ENCODE peak calls at places on chromosomes 4 and X, in four cellular contexts. L is A549, E is SK-N-SH, N is HepG2. S is an unnamed sample.

GRCh38 chr4:1624519-1624910 is 59.6 kb downstream of the FAM53A start:
- DNase-seq in E (no peak), L (no peak), N (no peak), S (no peak)

GRCh38 chrX:13661735-13662536 is 9.0 kb downstream of the TCEANC start:
- DNase-seq in L (no peak), E (no peak), N (no peak), S (no peak)

GRCh38 chr4:135274461-135274860 is 1072.9 kb upstream of the PABPC4L start:
- DNase-seq in N (no peak), E (no peak), L (no peak), S (no peak)

GRCh38 chrX:1661048-1661921 is 46.4 kb downstream of the ASMT start:
- DNase-seq in L (peak; percentile 56), E (no peak), N (peak; percentile 13), S (peak; percentile 98)

GRCh38 chr4:31045724-31046318 is 325.7 kb downstream of the PCDH7 start:
- DNase-seq in L (peak; percentile 15), N (no peak), E (no peak), S (no peak)

GRCh38 chrX:153606503-153606902 is 7.6 kb upstream of the CCNQ start:
- DNase-seq in E (no peak), L (no peak), N (no peak), S (no peak)

GRCh38 chr4:99927566-99927965 is 18.9 kb downstream of the DNAJB14 start:
- DNase-seq in L (no peak), N (no peak), E (no peak), S (no peak)

GRCh38 chr4:68176500-68176899 is 46.8 kb upstream of the TMPRSS11F start:
- DNase-seq in L (no peak), E (no peak), N (no peak), S (no peak)

GRCh38 chr4:129806986-129807385 is 711.0 kb downstream of the C4orf33 start:
- DNase-seq in L (no peak), E (no peak), N (no peak), S (no peak)

GRCh38 chr4:7295917-7296660 is 103.8 kb downstream of the SORCS2 start:
- DNase-seq in L (peak; percentile 45), E (peak; percentile 82), N (no peak), S (no peak)

GRCh38 chr4:179196511-179196910 is 1754.3 kb upstream of the AGA start:
- DNase-seq in N (no peak), L (no peak), E (no peak), S (no peak)

GRCh38 chr4:109079177-109079576 is 223.3 kb downstream of the COL25A1 start:
- DNase-seq in E (no peak), N (no peak), L (no peak), S (no peak)

GRCh38 chr4:139839664-139840063 is 174.0 kb downstream of the MGST2 start:
- DNase-seq in N (no peak), E (peak; percentile 58), L (no peak), S (no peak)

GRCh38 chr4:159944477-159944876 is 841.6 kb downstream of the RAPGEF2 start:
- DNase-seq in L (no peak), N (no peak), E (no peak), S (no peak)

GRCh38 chr4:176539091-176539784 is 219.5 kb downstream of the SPCS3 start:
- DNase-seq in E (no peak), L (no peak), N (no peak), S (no peak)

GRCh38 chr4:152392079-152392478 is 143.8 kb downstream of the FBXW7 start:
- DNase-seq in E (no peak), N (no peak), L (no peak), S (no peak)

GRCh38 chr4:150039790-150040189 is 38.5 kb upstream of the DCLK2 start:
- DNase-seq in N (no peak), E (no peak), L (peak; percentile 18), S (no peak)

GRCh38 chr4:123777297-123777859 is 380.8 kb downstream of the SPRY1 start:
- DNase-seq in L (no peak), N (no peak), E (no peak), S (no peak)

GRCh38 chr4:2074588-2074987 is 15.5 kb downstream of the NAT8L start:
- DNase-seq in E (no peak), N (no peak), L (no peak), S (no peak)

GRCh38 chrX:116173006-116173405 is 2.5 kb downstream of the AGTR2 start:
- DNase-seq in N (no peak), E (no peak), L (no peak), S (no peak)

GRCh38 chr4:179989975-179990374 is 2253.2 kb upstream of the TENM3 start:
- DNase-seq in E (no peak), N (no peak), L (no peak), S (peak; percentile 85)

GRCh38 chr4:151687021-151687640 is 73.7 kb downstream of the GATB start:
- DNase-seq in E (peak; percentile 30), L (no peak), N (no peak), S (no peak)

GRCh38 chr4:7978489-7978888 is 38.8 kb upstream of the AFAP1 start:
- DNase-seq in L (no peak), E (no peak), N (no peak), S (no peak)

GRCh38 chrX:12583543-12583942 is 207.7 kb upstream of the PRPS2 start:
- DNase-seq in L (no peak), N (no peak), E (no peak), S (no peak)

GRCh38 chrX:39201305-39201990 is 400.2 kb downstream of the MID1IP1 start:
- DNase-seq in E (no peak), L (no peak), N (no peak), S (no peak)

GRCh38 chr4:108885211-108885610 is 122.4 kb upstream of the ETNPPL start:
- DNase-seq in N (no peak), L (no peak), E (no peak), S (no peak)

GRCh38 chrX:13868481-13869040 is 51.7 kb upstream of the GPM6B start:
- DNase-seq in N (no peak), L (no peak), E (no peak), S (no peak)

GRCh38 chr4:188282620-188283232 is 143.5 kb downstream of the TRIML1 start:
- DNase-seq in E (no peak), N (no peak), L (no peak), S (no peak)

GRCh38 chr4:108060164-108060563 is 70.5 kb downstream of the HADH start:
- DNase-seq in N (peak; percentile 2), L (peak; percentile 26), E (peak; percentile 54), S (no peak)

GRCh38 chr4:103934178-103934789 is 214.5 kb upstream of the TACR3 start:
- DNase-seq in E (peak; percentile 33), L (peak; percentile 37), N (peak; percentile 41), S (no peak)

GRCh38 chrX:4638036-4638435 is 924.6 kb upstream of the PRKX start:
- DNase-seq in N (no peak), L (no peak), E (no peak), S (no peak)

GRCh38 chrX:141669689-141670088 is 28.9 kb downstream of the SPANXD start:
- DNase-seq in E (no peak), N (no peak), L (no peak), S (no peak)
- TF ChIP-seq PBX3 in E (no peak), N (no peak), L (no peak), S (no peak)

DNA sequence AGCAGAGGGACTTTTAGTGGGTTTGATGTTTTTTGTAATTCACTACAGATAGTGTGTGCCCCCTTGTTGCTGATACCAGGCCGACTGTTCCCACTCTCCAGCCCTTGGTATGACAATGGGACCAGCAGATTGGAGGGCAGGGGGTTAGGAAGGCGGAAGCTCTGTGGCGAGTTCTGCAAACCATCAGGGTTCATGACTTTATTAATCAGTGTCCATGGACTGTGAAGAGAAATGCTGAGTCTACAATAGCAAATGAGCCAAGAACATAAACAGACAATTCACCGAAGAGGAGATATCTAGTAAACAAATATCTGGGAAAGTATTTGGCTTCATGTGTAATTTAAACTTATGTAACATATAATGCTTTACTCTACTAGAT is 169.2 kb downstream of the PTTG2 start:
- DNase-seq in N (no peak), E (no peak), L (no peak), S (no peak)
- TF ChIP-seq PBX3 in N (no peak), E (no peak), L (no peak), S (no peak)

GRCh38 chrX:131393426-131393825 is 104.3 kb upstream of the IGSF1 start:
- DNase-seq in N (no peak), L (no peak), E (no peak), S (no peak)
- TF ChIP-seq PBX3 in N (no peak), L (no peak), E (no peak), S (no peak)

DNA sequence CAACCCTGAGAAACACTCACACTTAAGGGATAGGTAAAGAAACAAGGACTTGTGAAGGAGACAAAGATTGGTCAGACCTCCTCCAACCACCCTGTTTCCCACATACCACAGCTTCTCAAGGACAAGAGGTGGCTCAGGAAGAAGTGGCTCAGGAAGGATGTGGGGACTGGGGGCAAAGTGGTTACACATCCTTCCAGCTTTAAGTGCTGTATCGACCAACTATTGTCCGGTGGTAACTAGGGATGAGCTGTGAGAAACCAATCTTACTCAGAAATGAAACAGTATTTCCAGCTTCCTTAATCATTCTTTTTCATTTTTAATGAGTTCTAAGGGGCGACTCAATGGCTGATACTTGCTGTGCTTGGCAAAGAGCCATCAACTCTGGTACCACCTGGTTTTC is 8.5 kb upstream of the LHFPL1 start:
- DNase-seq in L (no peak), N (no peak), E (no peak), S (no peak)
- TF ChIP-seq PBX3 in L (no peak), N (no peak), E (no peak), S (no peak)

DNA sequence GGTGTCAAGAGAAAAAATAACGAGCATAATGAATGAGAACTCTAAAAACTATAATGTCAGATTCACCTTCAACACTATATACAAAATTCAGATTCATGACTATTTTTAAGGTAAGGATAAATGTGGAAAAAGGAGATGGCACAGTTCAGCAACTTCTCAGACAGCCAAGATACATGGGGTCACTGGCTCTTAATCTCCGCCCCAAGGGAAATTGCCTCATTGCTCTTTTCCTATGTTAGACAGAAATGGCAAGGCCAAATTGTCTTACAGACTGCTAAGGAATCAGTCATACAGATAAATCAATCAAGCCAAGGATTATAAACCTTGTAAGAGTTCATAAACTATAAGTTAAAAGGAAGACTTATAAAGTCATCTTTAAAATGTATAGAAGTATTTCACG is 183.4 kb downstream of the OPHN1 start:
- DNase-seq in E (no peak), L (no peak), N (no peak), S (no peak)
- TF ChIP-seq PBX3 in E (no peak), L (no peak), N (no peak), S (no peak)

GRCh38 chr4:142293536-142293935 is 552.6 kb downstream of the INPP4B start:
- DNase-seq in L (no peak), N (no peak), E (no peak), S (no peak)
- TF ChIP-seq PBX3 in L (no peak), N (no peak), E (no peak), S (no peak)

GRCh38 chr4:168409089-168409801 is 71.0 kb downstream of the DDX60L start:
- DNase-seq in E (no peak), N (no peak), L (peak; percentile 19), S (no peak)
- TF ChIP-seq PBX3 in E (peak; percentile 40), N (no peak), L (no peak), S (no peak)

DNA sequence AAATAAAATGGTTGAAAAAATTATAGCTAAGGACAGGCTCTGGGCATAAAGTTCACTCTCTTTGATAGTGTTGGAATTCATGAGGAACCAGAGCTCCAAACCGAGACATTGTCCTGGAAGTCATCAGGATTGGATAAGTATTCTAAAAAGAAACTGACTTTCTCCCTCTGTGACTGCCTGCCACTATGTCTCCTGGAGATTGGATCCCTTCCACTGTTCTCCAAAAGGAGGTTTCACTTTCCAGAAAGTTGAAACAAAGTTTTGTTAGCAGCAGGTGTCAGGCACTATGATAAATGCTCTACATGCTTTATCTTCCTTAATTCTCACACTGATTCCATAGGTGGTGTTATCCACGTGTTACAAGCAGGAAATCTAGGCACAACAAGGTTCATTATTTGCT is 16.8 kb downstream of the BANK1 start:
- DNase-seq in L (no peak), E (no peak), N (no peak), S (no peak)
- TF ChIP-seq PBX3 in L (no peak), E (no peak), N (no peak), S (no peak)